ENCODE peak calls at places on chromosomes 6 and 20, in five cellular contexts. O, G, V, N and U are unnamed samples. For H3K27me3, the result is how much of the 10 kb centered on the place peaks cover.

GRCh38 chr6:74598473-74599393 is 607.1 kb downstream of the COL12A1 start:
- ATAC-seq in O (no peak), G (no peak), V (no peak), N (peak), U (no peak)

GRCh38 chr6:34059136-34059731 is 86.7 kb downstream of the GRM4 start:
- ATAC-seq in O (no peak), G (no peak), V (no peak), N (no peak), U (no peak)

GRCh38 chr20:24100370-24101011 is 111.9 kb upstream of the GGTLC1 start:
- ATAC-seq in O (peak), G (peak), V (peak), N (peak), U (peak)

GRCh38 chr20:64065973-64066341 is 3.0 kb downstream of the TCEA2 start:
- ATAC-seq in O (peak), G (no peak), V (no peak), N (no peak), U (no peak)

GRCh38 chr6:170371588-170371987 is 65.0 kb downstream of the FAM120B start:
- ATAC-seq in O (no peak), G (peak), V (peak), N (no peak), U (no peak)

GRCh38 chr6:141359953-141360352 is 772.8 kb upstream of the GJE1 start:
- ATAC-seq in O (no peak), G (peak), V (peak), N (no peak), U (no peak)

GRCh38 chr20:53503517-53503919 is 90.1 kb downstream of the ZNF217 start:
- ATAC-seq in O (no peak), G (no peak), V (no peak), N (no peak), U (no peak)

GRCh38 chr6:74979065-74979766 is 226.6 kb downstream of the COL12A1 start:
- ATAC-seq in O (no peak), G (no peak), V (no peak), N (no peak), U (no peak)

DNA sequence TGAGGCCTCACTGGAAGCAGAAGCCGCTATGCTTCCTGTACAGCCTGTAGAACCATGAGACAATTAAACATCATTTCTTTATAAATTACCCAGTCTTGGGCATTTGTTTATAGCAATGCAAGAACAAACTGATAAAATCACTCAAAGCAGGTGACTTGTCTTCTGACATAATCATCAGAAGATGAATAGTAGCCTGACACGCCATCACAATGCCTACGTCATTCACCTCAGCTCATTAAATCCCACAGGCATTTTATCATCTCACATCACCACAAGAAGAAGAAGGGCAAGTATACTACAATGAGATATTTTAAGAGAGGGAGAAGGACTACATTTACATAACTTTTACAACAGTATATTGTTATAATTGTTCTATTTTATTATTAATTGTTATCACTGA is 3.1 kb upstream of the CAP2 start:
- ATAC-seq in O (no peak), G (no peak), V (no peak), N (no peak), U (no peak)
- H3K27me3 ChIP-seq in O (under half), G (under half), V (under half), N (under half), U (under half)

GRCh38 chr6:117272032-117272866 is 6.9 kb downstream of the VGLL2 start:
- ATAC-seq in O (no peak), G (no peak), V (no peak), N (no peak), U (no peak)

GRCh38 chr6:117272886-117273285 is 7.5 kb downstream of the VGLL2 start:
- ATAC-seq in O (no peak), G (no peak), V (no peak), N (no peak), U (no peak)

GRCh38 chr6:117276778-117277177 is 11.4 kb downstream of the VGLL2 start:
- ATAC-seq in O (no peak), G (no peak), V (no peak), N (no peak), U (no peak)

GRCh38 chr6:117275711-117276110 is 10.4 kb downstream of the VGLL2 start:
- ATAC-seq in O (no peak), G (no peak), V (no peak), N (no peak), U (no peak)

GRCh38 chr6:117275205-117275604 is 9.8 kb downstream of the VGLL2 start:
- ATAC-seq in O (no peak), G (no peak), V (no peak), N (no peak), U (no peak)
- H3K27me3 ChIP-seq in O (under half), G (under half), V (half or more), N (half or more), U (half or more)

GRCh38 chr20:9532069-9532809 is 17.8 kb downstream of the LAMP5 start:
- ATAC-seq in O (no peak), G (no peak), V (no peak), N (no peak), U (no peak)

GRCh38 chr20:9531581-9531980 is 17.2 kb downstream of the LAMP5 start:
- ATAC-seq in O (no peak), G (no peak), V (no peak), N (no peak), U (no peak)

GRCh38 chr20:9534025-9534424 is 19.6 kb downstream of the LAMP5 start:
- ATAC-seq in O (no peak), G (no peak), V (no peak), N (no peak), U (no peak)

GRCh38 chr20:9535457-9535856 is 21.1 kb downstream of the LAMP5 start:
- ATAC-seq in O (no peak), G (no peak), V (no peak), N (no peak), U (no peak)
- H3K27me3 ChIP-seq in O (under half), G (under half), V (under half), N (under half), U (under half)

GRCh38 chr20:51027396-51027795 is 4.5 kb upstream of the KCNG1 start:
- ATAC-seq in O (no peak), G (no peak), V (no peak), N (no peak), U (no peak)

GRCh38 chr20:51029556-51029955 is 6.6 kb upstream of the KCNG1 start:
- ATAC-seq in O (no peak), G (no peak), V (no peak), N (no peak), U (no peak)

GRCh38 chr20:51026317-51026716 is 3.4 kb upstream of the KCNG1 start:
- ATAC-seq in O (no peak), G (no peak), V (no peak), N (no peak), U (no peak)

GRCh38 chr20:51028616-51029263 is 5.8 kb upstream of the KCNG1 start:
- ATAC-seq in O (no peak), G (no peak), V (no peak), N (no peak), U (no peak)

GRCh38 chr20:51029963-51030930 is 7.3 kb upstream of the KCNG1 start:
- ATAC-seq in O (no peak), G (peak), V (peak), N (peak), U (no peak)
- H3K27me3 ChIP-seq in O (under half), G (under half), V (half or more), N (under half), U (half or more)